ENCODE peak calls at places on chromosome 20, in four cellular contexts. Z is right atrium auricular region, P is stomach, C is HCT116. G is an unnamed sample. For H3K9me3 and H3K27me3, the result is how much of the 10 kb centered on the place peaks cover.

GRCh38 chr20:62691485-62691884 is 17.2 kb upstream of the NTSR1 start:
- DNase-seq in Z (no peak), P (no peak), C (no peak), G (no peak)

GRCh38 chr20:6665621-6666345 is 101.7 kb upstream of the BMP2 start:
- DNase-seq in Z (no peak), P (no peak), C (no peak), G (no peak)

GRCh38 chr20:23231561-23232218 is 118.9 kb upstream of the NXT1 start:
- DNase-seq in Z (no peak), P (no peak), C (no peak), G (no peak)

GRCh38 chr20:31713312-31714049 is 9.2 kb downstream of the BCL2L1 start:
- DNase-seq in Z (peak), P (peak), C (peak), G (no peak)

GRCh38 chr20:45336530-45337366 is 11.5 kb downstream of the SDC4 start:
- DNase-seq in Z (peak), P (peak), C (no peak), G (no peak)

GRCh38 chr20:18042211-18042610 is 15.5 kb downstream of the OVOL2 start:
- DNase-seq in Z (no peak), P (no peak), C (no peak), G (no peak)

GRCh38 chr20:34626978-34627377 is 49.9 kb downstream of the PIGU start:
- DNase-seq in Z (no peak), P (no peak), C (no peak), G (no peak)

GRCh38 chr20:45056473-45057148 is 44.3 kb downstream of the KCNS1 start:
- DNase-seq in Z (no peak), P (no peak), C (no peak), G (no peak)

GRCh38 chr20:23585808-23586734 is 17.8 kb upstream of the CST9L start:
- DNase-seq in Z (peak), P (no peak), C (no peak), G (no peak)

GRCh38 chr20:43767686-43768474 is 41.1 kb upstream of the GTSF1L start:
- DNase-seq in Z (no peak), P (no peak), C (no peak), G (no peak)

GRCh38 chr20:43304598-43304997 is 114.9 kb upstream of the PTPRT start:
- DNase-seq in Z (no peak), P (no peak), C (no peak), G (no peak)

GRCh38 chr20:45258669-45259068 is 4.3 kb upstream of the SLPI start:
- DNase-seq in Z (no peak), P (no peak), C (no peak), G (no peak)

GRCh38 chr20:7330850-7331249 is 563.4 kb downstream of the BMP2 start:
- DNase-seq in Z (no peak), P (no peak), C (no peak), G (no peak)

GRCh38 chr20:34998331-34998950 is 42.8 kb downstream of the MYH7B start:
- DNase-seq in Z (no peak), P (no peak), C (no peak), G (no peak)

GRCh38 chr20:32435449-32436107 is 77.4 kb downstream of the ASXL1 start:
- DNase-seq in Z (peak), P (no peak), C (no peak), G (no peak)

GRCh38 chr20:38863024-38863851 is 57.7 kb downstream of the PPP1R16B start:
- DNase-seq in Z (no peak), P (no peak), C (no peak), G (no peak)

GRCh38 chr20:62715201-62715600 is 6.6 kb downstream of the NTSR1 start:
- DNase-seq in Z (no peak), P (no peak), C (no peak), G (no peak)

GRCh38 chr20:55375920-55376319 is 629.4 kb downstream of the CBLN4 start:
- DNase-seq in Z (no peak), P (no peak), C (no peak), G (no peak)

GRCh38 chr20:29744071-29744470 is 1513.4 kb upstream of the DEFB115 start:
- DNase-seq in Z (no peak), P (no peak), C (no peak), G (no peak)

DNA sequence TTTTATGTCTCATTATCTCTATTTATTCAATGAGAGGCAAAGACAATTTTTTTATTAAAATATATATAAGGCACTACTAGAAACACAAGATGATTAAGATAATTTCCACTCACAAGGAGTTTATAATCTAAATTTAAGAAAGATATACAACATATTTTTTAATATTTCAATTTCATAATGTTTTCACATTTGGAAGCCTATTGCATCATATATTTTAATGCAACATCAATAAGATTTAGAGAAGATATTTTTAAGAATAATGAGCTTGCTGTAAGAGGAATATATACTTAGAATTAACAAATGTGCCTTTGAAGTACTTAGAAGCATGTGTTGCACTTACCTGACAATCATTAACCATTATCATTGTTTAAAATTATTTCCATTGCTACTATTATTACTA is 597.7 kb upstream of the BTBD3 start:
- DNase-seq in Z (no peak), P (no peak), C (no peak), G (no peak)
- H3K4me3 ChIP-seq in Z (no peak), P (no peak), C (no peak), G (no peak)

DNA sequence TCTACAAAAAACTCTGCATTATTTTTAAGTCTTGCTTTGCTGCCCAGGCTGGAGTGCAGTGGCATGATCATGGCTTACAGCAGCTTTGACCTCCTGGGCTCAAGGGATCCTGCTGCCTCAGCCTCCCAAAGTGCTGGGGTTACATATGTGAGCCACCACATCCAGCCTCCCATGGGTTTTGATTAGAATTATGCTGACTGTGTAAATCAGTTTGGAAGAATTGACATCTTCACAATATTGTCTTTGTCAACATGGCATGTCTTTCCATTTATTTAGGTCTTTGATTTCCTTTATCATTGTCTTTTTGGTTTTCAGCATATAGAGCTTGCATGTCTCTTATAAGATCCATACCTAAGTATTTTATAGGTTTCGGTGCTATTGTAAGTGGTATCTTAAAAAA is 13.2 kb upstream of the APCDD1L start:
- DNase-seq in Z (no peak), P (no peak), C (no peak), G (no peak)
- H3K9me3 ChIP-seq in Z (half or more), P (under half), C (under half), G (under half)

GRCh38 chr20:36284751-36285150 is 21.4 kb upstream of the DLGAP4 start:
- DNase-seq in Z (no peak), P (no peak), C (no peak), G (no peak)
- H3K27me3 ChIP-seq in Z (under half), P (under half), C (under half), G (under half)

GRCh38 chr20:25308671-25309394 is 60.9 kb downstream of the PYGB start:
- DNase-seq in Z (no peak), P (no peak), C (peak), G (no peak)

GRCh38 chr20:25310268-25310920 is 62.5 kb downstream of the PYGB start:
- DNase-seq in Z (no peak), P (peak), C (peak), G (peak)

GRCh38 chr20:25308083-25308491 is 60.2 kb downstream of the PYGB start:
- DNase-seq in Z (no peak), P (no peak), C (no peak), G (no peak)

GRCh38 chr20:25310921-25311728 is 63.2 kb downstream of the PYGB start:
- DNase-seq in Z (no peak), P (peak), C (no peak), G (no peak)

GRCh38 chr20:25309395-25310267 is 61.7 kb downstream of the PYGB start:
- DNase-seq in Z (no peak), P (peak), C (peak), G (no peak)
- H3K4me3 ChIP-seq in Z (no peak), P (peak), C (peak), G (no peak)

GRCh38 chr20:19774086-19774933 is 16.3 kb downstream of the RIN2 start:
- DNase-seq in Z (no peak), P (no peak), C (no peak), G (no peak)
- H3K9me3 ChIP-seq in Z (under half), P (under half), C (under half), G (under half)

GRCh38 chr20:50494428-50494827 is 15.8 kb upstream of the PTPN1 start:
- DNase-seq in Z (no peak), P (no peak), C (no peak), G (no peak)
- H3K27me3 ChIP-seq in Z (under half), P (under half), C (under half), G (under half)

DNA sequence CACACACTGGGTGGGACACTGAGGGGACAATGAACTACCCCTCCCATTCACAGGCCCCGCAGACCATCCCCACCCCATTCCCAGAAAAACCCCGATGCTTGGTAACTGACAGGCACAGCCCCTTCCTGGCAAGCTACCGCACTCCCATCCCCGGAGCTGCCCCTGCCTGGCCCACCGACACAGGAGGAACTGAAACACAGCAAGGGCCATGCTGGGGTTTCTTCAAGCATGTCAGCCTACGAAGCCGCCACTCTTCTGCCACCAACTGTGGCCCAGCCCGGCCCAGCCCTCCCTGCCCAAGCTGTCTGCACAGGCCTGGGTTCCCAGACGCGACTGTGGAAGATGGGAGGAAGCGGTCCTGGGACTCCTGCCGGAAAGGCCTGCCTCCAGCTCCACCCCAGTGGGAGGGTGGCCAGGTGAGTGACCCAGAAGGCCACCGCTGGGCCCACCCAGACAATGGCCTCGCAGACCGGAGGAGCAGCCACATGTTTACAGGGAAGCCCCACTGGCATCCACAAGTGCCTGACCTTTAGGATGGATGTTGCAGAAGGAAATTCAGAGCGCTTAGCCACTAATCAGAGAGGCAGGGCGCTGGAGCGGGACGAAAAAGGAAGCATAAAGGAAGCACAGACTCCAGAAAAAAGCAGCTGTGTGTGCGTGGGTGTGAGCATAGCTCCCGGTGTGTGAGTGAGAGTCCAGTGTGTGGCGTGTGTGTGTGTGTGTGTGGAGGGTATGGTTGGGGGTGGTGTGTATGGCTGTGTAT is 91.5 kb downstream of the PRND start:
- DNase-seq in Z (no peak), P (no peak), C (no peak), G (no peak)
- H3K4me3 ChIP-seq in Z (no peak), P (peak), C (no peak), G (no peak)

DNA sequence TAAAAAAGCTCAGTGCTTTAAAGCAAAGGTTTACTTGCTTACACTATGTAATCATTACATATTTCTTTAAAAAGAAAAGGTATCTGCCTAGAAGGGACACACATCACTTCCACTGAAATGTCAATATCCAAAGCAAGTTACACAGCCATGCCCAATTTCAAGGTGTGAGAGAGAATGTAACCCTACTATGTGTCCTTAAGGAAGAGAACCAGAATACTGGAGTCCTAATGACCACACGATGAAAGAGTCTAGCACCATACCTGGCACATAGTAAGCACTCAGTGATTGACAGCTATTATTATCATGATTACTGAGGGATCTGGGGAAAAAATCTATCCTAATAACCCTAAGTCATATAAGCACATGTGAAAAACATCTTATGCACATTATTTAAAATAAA is 10.4 kb downstream of the CHD6 start:
- DNase-seq in Z (no peak), P (no peak), C (no peak), G (no peak)
- H3K9me3 ChIP-seq in Z (under half), P (under half), C (under half), G (under half)

GRCh38 chr20:58227391-58228102 is 906 bp downstream of the ANKRD60 start:
- DNase-seq in Z (no peak), P (no peak), C (no peak), G (no peak)

GRCh38 chr20:58231678-58232077 is 3.2 kb upstream of the ANKRD60 start:
- DNase-seq in Z (no peak), P (no peak), C (no peak), G (no peak)

GRCh38 chr20:58228484-58229197 is at the start of gene ANKRD60:
- DNase-seq in Z (no peak), P (no peak), C (no peak), G (no peak)

GRCh38 chr20:58228103-58228483 is 360 bp downstream of the ANKRD60 start:
- DNase-seq in Z (no peak), P (no peak), C (no peak), G (no peak)

GRCh38 chr20:58229198-58229802 is 847 bp upstream of the ANKRD60 start:
- DNase-seq in Z (no peak), P (no peak), C (no peak), G (no peak)
- H3K27me3 ChIP-seq in Z (under half), P (half or more), C (under half), G (half or more)

GRCh38 chr20:8621021-8621420 is 447.9 kb upstream of the PLCB4 start:
- DNase-seq in Z (no peak), P (no peak), C (no peak), G (peak)
- H3K4me3 ChIP-seq in Z (no peak), P (no peak), C (no peak), G (no peak)